ENCODE peak calls at places on chromosomes 5 and 9, in six cellular contexts. N is A549, K is HepG2, L is SK-N-SH, D is HCT116, U is K562. S is an unnamed sample.
A peak's percentile ranks its signal among the peaks of the same experiment; 100 is the strongest.

GRCh38 chr5:138974227-138975063 is 99.3 kb upstream of the LRRTM2 start:
- DNase-seq in D (no peak), L (no peak), K (no peak), N (no peak), U (peak; percentile 79), S (no peak)

GRCh38 chr9:128342971-128343680 is 2.8 kb downstream of the SLC27A4 start:
- DNase-seq in L (no peak), U (no peak), K (no peak), N (no peak), D (no peak), S (no peak)

GRCh38 chr5:33319841-33320240 is 120.9 kb upstream of the TARS1 start:
- DNase-seq in L (no peak), U (no peak), D (no peak), N (no peak), K (no peak), S (peak; percentile 6)

GRCh38 chr5:56838409-56839039 is 23.2 kb downstream of the MAP3K1 start:
- DNase-seq in D (no peak), U (peak; percentile 33), K (peak; percentile 33), N (peak; percentile 60), L (no peak), S (peak; percentile 66)

GRCh38 chr5:98214240-98215051 is 559.0 kb upstream of the RGMB start:
- DNase-seq in U (no peak), L (no peak), N (no peak), D (no peak), K (no peak), S (no peak)

GRCh38 chr9:130421154-130421801 is 23.5 kb upstream of the ASS1 start:
- DNase-seq in N (no peak), D (no peak), L (peak; percentile 86), U (no peak), K (no peak), S (no peak)

GRCh38 chr5:145856285-145856818 is 16.5 kb downstream of the GRXCR2 start:
- DNase-seq in U (no peak), N (no peak), L (no peak), K (peak; percentile 30), D (no peak), S (no peak)

GRCh38 chr5:160421625-160422258 is at the start of gene PTTG1:
- DNase-seq in L (peak; percentile 90), D (peak; percentile 93), U (peak; percentile 99), K (peak; percentile 93), N (peak; percentile 95), S (peak; percentile 98)

GRCh38 chr9:127422787-127423186 is 1.4 kb upstream of the ZNF79 start:
- DNase-seq in K (no peak), U (no peak), D (no peak), N (no peak), L (no peak), S (no peak)

GRCh38 chr5:132001647-132002561 is 9.6 kb downstream of the ACSL6 start:
- DNase-seq in U (no peak), K (peak; percentile 97), N (no peak), L (no peak), D (peak; percentile 47), S (peak; percentile 31)

GRCh38 chr5:57887851-57888621 is 405.4 kb upstream of the ACTBL2 start:
- DNase-seq in N (peak; percentile 85), K (peak; percentile 23), L (peak; percentile 61), U (peak; percentile 40), D (peak; percentile 61), S (peak; percentile 7)

GRCh38 chr9:33354651-33355211 is 47.6 kb downstream of the AQP7 start:
- DNase-seq in K (no peak), N (no peak), D (no peak), L (no peak), U (peak; percentile 27), S (no peak)

GRCh38 chr5:132674671-132675506 is 1.1 kb downstream of the IL4 start:
- DNase-seq in K (peak; percentile 24), L (no peak), N (peak; percentile 45), D (peak; percentile 26), U (no peak), S (no peak)

GRCh38 chr5:127320032-127320945 is 29.7 kb downstream of the MEGF10 start:
- DNase-seq in U (no peak), D (no peak), K (no peak), L (no peak), N (no peak), S (peak; percentile 66)

GRCh38 chr5:127875235-127876021 is 172.2 kb downstream of the CCDC192 start:
- DNase-seq in N (peak; percentile 93), U (peak; percentile 56), L (peak; percentile 51), K (peak; percentile 75), D (peak; percentile 65), S (peak; percentile 67)

GRCh38 chr9:137786511-137786920 is 91.1 kb upstream of the CACNA1B start:
- DNase-seq in L (no peak), D (no peak), N (no peak), K (no peak), U (no peak), S (no peak)

GRCh38 chr5:122776143-122776542 is 1.3 kb downstream of the SNX2 start:
- DNase-seq in K (no peak), U (peak; percentile 25), D (no peak), N (no peak), L (no peak), S (no peak)

GRCh38 chr9:26773054-26773453 is 119.5 kb downstream of the CAAP1 start:
- DNase-seq in K (no peak), U (no peak), L (no peak), N (no peak), D (no peak), S (no peak)

GRCh38 chr9:76676857-76677256 is 87.4 kb upstream of the PCA3 start:
- DNase-seq in U (no peak), N (no peak), K (no peak), L (no peak), D (no peak), S (no peak)

GRCh38 chr9:12684923-12685468 is 8.2 kb upstream of the TYRP1 start:
- DNase-seq in K (no peak), U (no peak), N (no peak), D (no peak), L (no peak), S (no peak)

GRCh38 chr5:52994266-52994665 is 5.1 kb downstream of the ITGA2 start:
- DNase-seq in D (no peak), K (no peak), N (no peak), L (no peak), U (no peak), S (no peak)

GRCh38 chr9:120109242-120109641 is 470.7 kb downstream of the CDK5RAP2 start:
- DNase-seq in D (peak; percentile 44), U (peak; percentile 27), K (peak; percentile 18), L (peak; percentile 50), N (peak; percentile 37), S (peak; percentile 20)

GRCh38 chr9:93304574-93305496 is 120.9 kb downstream of the WNK2 start:
- DNase-seq in K (peak; percentile 72), U (peak; percentile 52), D (no peak), L (peak; percentile 87), N (peak; percentile 60), S (peak; percentile 42)

GRCh38 chr5:83608122-83608521 is 112.5 kb downstream of the HAPLN1 start:
- DNase-seq in D (peak; percentile 38), N (peak; percentile 52), U (peak; percentile 45), K (peak; percentile 15), L (peak; percentile 54), S (peak; percentile 59)

GRCh38 chr5:11903614-11904269 is 504 bp downstream of the CTNND2 start:
- DNase-seq in K (no peak), U (no peak), N (peak; percentile 23), D (no peak), L (peak; percentile 68), S (no peak)

GRCh38 chr5:50623666-50624065 is 42.8 kb upstream of the PARP8 start:
- DNase-seq in L (no peak), K (no peak), U (no peak), N (no peak), D (no peak), S (no peak)

GRCh38 chr5:163506726-163507125 is 1.3 kb downstream of the MAT2B start:
- DNase-seq in K (no peak), N (no peak), U (peak; percentile 28), D (no peak), L (no peak), S (peak; percentile 17)

DNA sequence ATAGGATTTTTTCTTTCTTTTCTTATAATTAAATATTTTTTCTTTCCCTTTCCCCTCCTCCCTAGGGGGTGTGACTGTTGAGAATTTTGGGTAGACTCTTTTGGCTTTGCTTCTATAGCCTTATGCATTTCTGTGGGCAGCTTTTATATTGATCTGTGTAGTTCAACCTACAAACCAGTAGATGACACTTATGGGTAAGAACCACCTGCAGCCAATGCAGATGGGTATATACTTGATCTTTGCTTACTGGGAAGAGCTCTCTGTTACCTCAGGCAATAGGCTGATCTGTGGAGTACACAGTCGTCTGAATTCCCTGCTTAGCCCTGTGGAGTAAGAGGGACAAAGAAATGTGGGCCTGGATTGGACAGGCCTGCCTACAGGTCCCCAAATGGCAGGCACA is 102.7 kb upstream of the STARD4 start:
- DNase-seq in N (no peak), L (no peak), D (no peak), U (no peak), K (no peak), S (no peak)
- TF ChIP-seq CTCF in N (no peak), L (no peak), D (no peak), U (no peak), K (peak; percentile 8), S (no peak)

DNA sequence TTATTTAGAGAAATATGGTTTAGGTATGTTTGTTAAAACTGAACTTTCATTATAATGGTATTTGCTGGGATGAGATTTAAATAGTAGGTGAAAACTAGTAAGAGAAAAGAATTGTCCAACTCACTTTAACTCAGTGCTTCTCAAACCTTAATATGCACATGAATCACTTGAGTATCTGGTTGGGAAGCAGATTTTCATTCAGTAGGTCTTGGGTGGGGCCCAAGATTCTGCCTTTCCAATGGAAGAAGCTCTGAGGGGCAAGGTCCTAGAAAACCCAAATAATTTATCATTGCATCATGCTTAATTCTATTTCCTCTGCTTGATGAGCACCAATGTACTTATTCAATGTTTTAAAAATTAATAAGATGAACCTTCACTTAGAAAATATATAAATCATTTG is 262.6 kb downstream of the KIAA0825 start:
- DNase-seq in K (no peak), D (no peak), U (no peak), L (no peak), N (no peak), S (no peak)
- TF ChIP-seq MAX in K (no peak), D (no peak), U (no peak), L (no peak), N (no peak), S (no peak)

DNA sequence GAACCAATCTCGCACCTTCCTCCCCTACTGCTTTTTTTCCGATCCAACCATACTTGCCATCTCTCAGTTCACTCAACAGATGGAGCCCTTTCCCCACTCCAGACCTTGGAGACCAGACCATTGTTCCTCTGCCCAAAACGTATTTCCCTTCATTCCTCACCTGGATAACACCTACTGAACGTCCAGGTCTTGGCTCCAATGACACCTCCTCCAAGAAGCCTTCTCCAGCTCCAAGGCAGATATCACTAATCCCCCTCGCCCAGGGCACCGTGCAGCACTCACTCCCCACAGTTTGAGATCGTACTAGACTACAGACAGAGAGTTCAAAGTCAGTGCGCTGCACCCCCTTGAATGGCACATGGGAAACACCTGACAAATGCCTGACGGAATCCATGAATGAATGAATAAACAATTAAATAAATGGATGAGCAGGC is 47.1 kb upstream of the AKNA start:
- DNase-seq in N (peak; percentile 47), K (peak; percentile 33), U (peak; percentile 60), D (peak; percentile 35), L (peak; percentile 64), S (peak; percentile 55)
- TF ChIP-seq CTCF in N (peak; percentile 66), K (peak; percentile 89), U (peak; percentile 71), D (peak; percentile 70), L (peak; percentile 71), S (peak; percentile 61)

DNA sequence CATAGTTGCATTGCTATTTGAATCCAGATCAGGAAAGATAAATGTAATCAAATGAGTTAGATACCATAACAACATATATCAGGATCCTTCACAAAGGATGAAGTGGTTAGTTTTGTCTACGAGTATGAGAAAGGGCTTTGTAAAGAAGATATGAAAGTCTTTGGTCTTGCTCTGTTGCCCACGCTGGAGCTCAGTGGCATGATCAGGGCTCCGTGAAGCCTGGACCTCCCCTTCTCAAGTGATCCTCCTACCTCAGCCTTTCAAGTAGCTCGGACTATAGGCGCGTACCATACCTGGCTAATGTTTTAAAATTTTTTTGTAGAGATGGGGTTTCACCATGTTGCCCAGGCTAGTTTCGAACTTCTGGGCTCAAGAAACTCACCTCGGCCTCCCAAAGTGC is 1.8 kb downstream of the SMC5 start:
- DNase-seq in D (no peak), U (no peak), K (no peak), N (no peak), L (no peak), S (no peak)
- TF ChIP-seq MAX in D (no peak), U (no peak), K (no peak), N (no peak), L (no peak), S (no peak)